ENCODE peak calls at places on chromosomes 7 and 10, in ten cellular contexts. B is fibroblast of gingiva; O is left ventricle myocardium superior; M is activated naive CD4-positive, alpha-beta T cell; F is activated CD4-positive, alpha-beta T cell treated with anti-CD3 and anti-CD28 coated beads, Interleukin-2, amount 50 U/mL, for 1 hour; X is GM04503; Z is NB4; E is GM04504; T is Calu3; R is AG04449. L is an unnamed sample.

GRCh38 chr7:21365866-21366624 is 61.8 kb upstream of the SP4 start:
- DNase-seq in B (no peak), O (no peak), M (no peak), F (no peak), X (no peak), Z (peak), E (no peak), T (peak), R (no peak), L (no peak)

GRCh38 chr7:26534649-26535482 is 243.2 kb downstream of the SNX10 start:
- DNase-seq in B (no peak), O (no peak), M (no peak), F (no peak), X (no peak), Z (no peak), E (no peak), T (no peak), R (no peak), L (no peak)

GRCh38 chr10:110336111-110336721 is 31.5 kb upstream of the SMNDC1 start:
- DNase-seq in B (peak), O (no peak), M (no peak), F (no peak), X (peak), Z (no peak), E (peak), T (no peak), R (peak), L (no peak)

GRCh38 chr10:125011926-125012705 is 70.2 kb downstream of the ZRANB1 start:
- DNase-seq in B (no peak), O (no peak), M (no peak), F (no peak), X (no peak), Z (no peak), E (no peak), T (no peak), R (no peak), L (peak)

GRCh38 chr10:125377368-125377767 is 217.0 kb upstream of the CTBP2 start:
- DNase-seq in B (peak), O (no peak), M (no peak), F (no peak), X (peak), Z (peak), E (no peak), T (no peak), R (no peak), L (no peak)

GRCh38 chr7:30169585-30169978 is 34.8 kb downstream of the MTURN start:
- DNase-seq in B (no peak), O (no peak), M (no peak), F (no peak), X (no peak), Z (no peak), E (no peak), T (no peak), R (no peak), L (no peak)

GRCh38 chr7:18225067-18225466 is 197.4 kb upstream of the PRPS1L1 start:
- DNase-seq in B (no peak), O (no peak), M (no peak), F (no peak), X (no peak), Z (peak), E (no peak), T (no peak), R (no peak), L (no peak)

GRCh38 chr7:148299335-148299734 is 291.2 kb upstream of the C7orf33 start:
- DNase-seq in B (no peak), O (no peak), M (no peak), F (no peak), X (no peak), Z (no peak), E (no peak), T (peak), R (no peak), L (no peak)

GRCh38 chr7:105519353-105519752 is 2.7 kb downstream of the PUS7 start:
- DNase-seq in B (no peak), O (no peak), M (no peak), F (no peak), X (no peak), Z (no peak), E (no peak), T (no peak), R (no peak), L (no peak)

GRCh38 chr7:41045556-41046123 is 657.2 kb downstream of the INHBA start:
- DNase-seq in B (no peak), O (no peak), M (no peak), F (no peak), X (no peak), Z (no peak), E (no peak), T (peak), R (no peak), L (no peak)

L was measured in kidney.